ENCODE peak calls at places on chromosomes 11 and 22, in six cellular contexts. One of them, this sample, is unnamed.

GRCh38 chr11:69947059-69947771 is 128.0 kb upstream of the FGF3 start:
- DNase-seq in amniotic stem cell: no peak
- DNase-seq in KBM-7: no peak
- DNase-seq in astrocyte of the spinal cord: no peak
- DNase-seq in activated naive CD4-positive, alpha-beta T cell: no peak
- DNase-seq in stimulated activated naive CD4-positive, alpha-beta T cell: no peak
- DNase-seq in this sample: no peak

GRCh38 chr22:41561788-41562187 is 978 bp downstream of the CSDC2 start:
- DNase-seq in amniotic stem cell: no peak
- DNase-seq in KBM-7: no peak
- DNase-seq in astrocyte of the spinal cord: no peak
- DNase-seq in activated naive CD4-positive, alpha-beta T cell: no peak
- DNase-seq in stimulated activated naive CD4-positive, alpha-beta T cell: no peak
- DNase-seq in this sample: no peak

GRCh38 chr11:34343153-34343552 is 14.7 kb downstream of the ABTB2 start:
- DNase-seq in amniotic stem cell: no peak
- DNase-seq in KBM-7: no peak
- DNase-seq in astrocyte of the spinal cord: peak
- DNase-seq in activated naive CD4-positive, alpha-beta T cell: no peak
- DNase-seq in stimulated activated naive CD4-positive, alpha-beta T cell: no peak
- DNase-seq in this sample: no peak

GRCh38 chr11:86938203-86938899 is 16.8 kb downstream of the FZD4 start:
- DNase-seq in amniotic stem cell: no peak
- DNase-seq in KBM-7: no peak
- DNase-seq in astrocyte of the spinal cord: no peak
- DNase-seq in activated naive CD4-positive, alpha-beta T cell: no peak
- DNase-seq in stimulated activated naive CD4-positive, alpha-beta T cell: no peak
- DNase-seq in this sample: peak

GRCh38 chr11:128761339-128761738 is 67.5 kb downstream of the FLI1 start:
- DNase-seq in amniotic stem cell: no peak
- DNase-seq in KBM-7: no peak
- DNase-seq in astrocyte of the spinal cord: no peak
- DNase-seq in activated naive CD4-positive, alpha-beta T cell: no peak
- DNase-seq in stimulated activated naive CD4-positive, alpha-beta T cell: no peak
- DNase-seq in this sample: no peak

GRCh38 chr11:65204646-65205601 is 23.2 kb downstream of the CAPN1 start:
- DNase-seq in amniotic stem cell: no peak
- DNase-seq in KBM-7: peak
- DNase-seq in astrocyte of the spinal cord: peak
- DNase-seq in activated naive CD4-positive, alpha-beta T cell: peak
- DNase-seq in stimulated activated naive CD4-positive, alpha-beta T cell: peak
- DNase-seq in this sample: peak

GRCh38 chr22:42791721-42792452 is 65.2 kb downstream of the ARFGAP3 start:
- DNase-seq in amniotic stem cell: no peak
- DNase-seq in KBM-7: no peak
- DNase-seq in astrocyte of the spinal cord: no peak
- DNase-seq in activated naive CD4-positive, alpha-beta T cell: no peak
- DNase-seq in stimulated activated naive CD4-positive, alpha-beta T cell: no peak
- DNase-seq in this sample: no peak

GRCh38 chr11:59901306-59901705 is 22.7 kb downstream of the OOSP3 start:
- DNase-seq in amniotic stem cell: no peak
- DNase-seq in KBM-7: no peak
- DNase-seq in astrocyte of the spinal cord: peak
- DNase-seq in activated naive CD4-positive, alpha-beta T cell: no peak
- DNase-seq in stimulated activated naive CD4-positive, alpha-beta T cell: no peak
- DNase-seq in this sample: no peak

GRCh38 chr22:23233746-23234408 is 53.6 kb downstream of the BCR start:
- DNase-seq in amniotic stem cell: no peak
- DNase-seq in KBM-7: no peak
- DNase-seq in astrocyte of the spinal cord: peak
- DNase-seq in activated naive CD4-positive, alpha-beta T cell: no peak
- DNase-seq in stimulated activated naive CD4-positive, alpha-beta T cell: no peak
- DNase-seq in this sample: no peak

GRCh38 chr11:122045181-122045586 is 70.8 kb downstream of the BLID start:
- DNase-seq in amniotic stem cell: peak
- DNase-seq in KBM-7: no peak
- DNase-seq in astrocyte of the spinal cord: peak
- DNase-seq in activated naive CD4-positive, alpha-beta T cell: no peak
- DNase-seq in stimulated activated naive CD4-positive, alpha-beta T cell: no peak
- DNase-seq in this sample: no peak

GRCh38 chr11:68314886-68315580 is 2.6 kb downstream of the LRP5 start:
- DNase-seq in amniotic stem cell: no peak
- DNase-seq in KBM-7: no peak
- DNase-seq in astrocyte of the spinal cord: peak
- DNase-seq in activated naive CD4-positive, alpha-beta T cell: no peak
- DNase-seq in stimulated activated naive CD4-positive, alpha-beta T cell: no peak
- DNase-seq in this sample: no peak

GRCh38 chr11:36146437-36146836 is 142.8 kb downstream of the COMMD9 start:
- DNase-seq in amniotic stem cell: no peak
- DNase-seq in KBM-7: no peak
- DNase-seq in astrocyte of the spinal cord: no peak
- DNase-seq in activated naive CD4-positive, alpha-beta T cell: no peak
- DNase-seq in stimulated activated naive CD4-positive, alpha-beta T cell: no peak
- DNase-seq in this sample: no peak

GRCh38 chr22:46008291-46008690 is 31.3 kb upstream of the WNT7B start:
- DNase-seq in amniotic stem cell: no peak
- DNase-seq in KBM-7: no peak
- DNase-seq in astrocyte of the spinal cord: no peak
- DNase-seq in activated naive CD4-positive, alpha-beta T cell: no peak
- DNase-seq in stimulated activated naive CD4-positive, alpha-beta T cell: no peak
- DNase-seq in this sample: no peak

GRCh38 chr11:978073-978720 is 52.5 kb downstream of the AP2A2 start:
- DNase-seq in amniotic stem cell: no peak
- DNase-seq in KBM-7: no peak
- DNase-seq in astrocyte of the spinal cord: no peak
- DNase-seq in activated naive CD4-positive, alpha-beta T cell: no peak
- DNase-seq in stimulated activated naive CD4-positive, alpha-beta T cell: no peak
- DNase-seq in this sample: no peak

GRCh38 chr11:12157241-12157661 is 46.9 kb downstream of the MICAL2 start:
- DNase-seq in amniotic stem cell: no peak
- DNase-seq in KBM-7: peak
- DNase-seq in astrocyte of the spinal cord: peak
- DNase-seq in activated naive CD4-positive, alpha-beta T cell: no peak
- DNase-seq in stimulated activated naive CD4-positive, alpha-beta T cell: no peak
- DNase-seq in this sample: peak

GRCh38 chr11:115498354-115498753 is 5.9 kb downstream of the CADM1 start:
- DNase-seq in amniotic stem cell: no peak
- DNase-seq in KBM-7: no peak
- DNase-seq in astrocyte of the spinal cord: no peak
- DNase-seq in activated naive CD4-positive, alpha-beta T cell: no peak
- DNase-seq in stimulated activated naive CD4-positive, alpha-beta T cell: no peak
- DNase-seq in this sample: no peak